ENCODE peak calls at places on chromosomes 6 and 20, in eight cellular contexts. V is AG04450; J is endothelial cell; G is astrocyte of the spinal cord; S is CD4-positive, alpha-beta T cell; E is OCI-LY7; X is HFFc6; H is fibroblast of lung. D is an unnamed sample.

GRCh38 chr6:111872521-111873177 is 603 bp downstream of the FYN start:
- DNase-seq in V (no peak), J (no peak), G (peak; percentile 66), S (peak; percentile 70), E (peak; percentile 52), X (peak; percentile 9), H (peak; percentile 25), D (peak; percentile 81)

GRCh38 chr20:34171640-34172039 is 59.6 kb upstream of the EIF2S2 start:
- DNase-seq in V (no peak), J (no peak), G (no peak), S (no peak), E (no peak), X (no peak), H (no peak), D (no peak)

GRCh38 chr20:46767127-46767761 is 57.8 kb downstream of the SLC2A10 start:
- DNase-seq in V (no peak), J (peak; percentile 53), G (no peak), S (no peak), E (peak; percentile 62), X (peak; percentile 21), H (peak; percentile 13), D (peak; percentile 24)

GRCh38 chr20:45810191-45810590 is 2.3 kb upstream of the UBE2C start:
- DNase-seq in V (no peak), J (no peak), G (no peak), S (no peak), E (no peak), X (no peak), H (no peak), D (no peak)

GRCh38 chr20:13533946-13534345 is 104.8 kb downstream of the TASP1 start:
- DNase-seq in V (no peak), J (no peak), G (peak; percentile 23), S (no peak), E (no peak), X (no peak), H (peak; percentile 46), D (no peak)

GRCh38 chr20:26209171-26209941 is 512.7 kb upstream of the ZNF337 start:
- DNase-seq in V (no peak), J (peak; percentile 22), G (no peak), S (peak; percentile 10), E (no peak), X (no peak), H (peak; percentile 28), D (peak; percentile 3)

GRCh38 chr20:37081717-37082289 is 14.0 kb downstream of the RBL1 start:
- DNase-seq in V (no peak), J (peak; percentile 27), G (no peak), S (peak; percentile 46), E (no peak), X (no peak), H (no peak), D (peak; percentile 36)

GRCh38 chr20:23412026-23412425 is 9.3 kb downstream of the NAPB start:
- DNase-seq in V (no peak), J (no peak), G (no peak), S (no peak), E (no peak), X (no peak), H (no peak), D (no peak)

GRCh38 chr20:61727761-61728160 is 337.9 kb downstream of the TAF4 start:
- DNase-seq in V (no peak), J (no peak), G (no peak), S (no peak), E (no peak), X (no peak), H (no peak), D (no peak)

GRCh38 chr6:40999498-41000070 is 39.4 kb downstream of the UNC5CL start:
- DNase-seq in V (no peak), J (peak; percentile 66), G (peak; percentile 31), S (no peak), E (peak; percentile 55), X (peak; percentile 13), H (peak; percentile 40), D (peak; percentile 31)
- TF ChIP-seq CTCF in V (peak; percentile 54), J (no peak), G (peak; percentile 41), S (no peak), E (peak; percentile 68), X (peak; percentile 47), H (peak; percentile 48), D (no peak)

GRCh38 chr6:27812078-27812804 is 100.0 kb downstream of the OR2B2 start:
- DNase-seq in V (no peak), J (no peak), G (no peak), S (no peak), E (peak; percentile 62), X (no peak), H (no peak), D (no peak)

GRCh38 chr6:27810768-27811298 is 101.4 kb downstream of the OR2B2 start:
- DNase-seq in V (no peak), J (no peak), G (no peak), S (no peak), E (peak; percentile 80), X (no peak), H (no peak), D (peak; percentile 56)

GRCh38 chr6:27811383-27811782 is 100.8 kb downstream of the OR2B2 start:
- DNase-seq in V (no peak), J (no peak), G (peak; percentile 4), S (no peak), E (peak; percentile 72), X (no peak), H (no peak), D (no peak)

GRCh38 chr6:27809067-27809938 is 102.9 kb downstream of the OR2B2 start:
- DNase-seq in V (no peak), J (no peak), G (no peak), S (no peak), E (peak; percentile 65), X (no peak), H (no peak), D (no peak)

DNA sequence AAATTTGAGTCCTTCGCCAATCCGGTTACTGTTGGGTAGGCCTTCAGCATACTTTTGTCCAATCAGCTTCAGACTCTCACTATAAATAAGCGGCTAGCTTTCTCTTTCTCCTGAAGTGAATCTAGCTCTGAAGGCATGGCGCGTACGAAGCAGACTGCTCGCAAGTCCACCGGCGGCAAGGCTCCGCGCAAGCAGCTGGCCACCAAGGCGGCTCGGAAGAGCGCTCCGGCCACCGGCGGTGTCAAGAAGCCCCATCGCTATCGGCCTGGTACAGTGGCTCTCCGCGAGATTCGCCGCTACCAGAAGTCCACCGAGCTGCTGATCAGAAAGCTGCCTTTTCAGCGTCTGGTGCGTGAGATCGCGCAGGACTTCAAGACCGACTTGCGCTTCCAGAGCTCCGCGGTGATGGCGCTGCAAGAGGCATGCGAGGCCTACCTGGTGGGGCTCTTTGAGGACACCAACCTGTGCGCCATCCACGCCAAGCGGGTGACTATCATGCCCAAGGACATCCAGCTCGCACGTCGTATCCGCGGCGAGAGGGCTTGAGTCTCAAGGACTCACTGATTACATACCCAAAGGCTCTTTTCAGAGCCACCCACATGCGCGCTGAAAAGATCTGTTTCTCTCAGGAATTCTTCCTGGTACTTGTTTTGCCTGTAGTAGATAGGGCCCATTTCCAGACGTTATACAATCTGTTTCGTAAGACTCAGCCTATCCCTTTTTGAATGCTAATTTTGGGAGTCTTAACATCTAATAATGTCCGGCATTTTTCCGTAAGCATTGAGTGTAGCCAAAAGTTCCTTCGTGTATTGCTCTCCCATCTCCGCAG is 102.0 kb downstream of the OR2B2 start:
- DNase-seq in V (peak; percentile 95), J (peak; percentile 56), G (peak; percentile 98), S (peak; percentile 64), E (peak; percentile 96), X (peak; percentile 98), H (peak; percentile 97), D (peak; percentile 78)
- TF ChIP-seq CTCF in V (peak; percentile 24), J (no peak), G (peak; percentile 10), S (no peak), E (peak; percentile 12), X (peak; percentile 26), H (peak; percentile 16), D (no peak)

GRCh38 chr20:10231290-10231689 is 12.7 kb downstream of the SNAP25 start:
- DNase-seq in V (no peak), J (no peak), G (no peak), S (no peak), E (no peak), X (no peak), H (no peak), D (no peak)

GRCh38 chr20:10221022-10221421 is 2.4 kb downstream of the SNAP25 start:
- DNase-seq in V (no peak), J (no peak), G (no peak), S (no peak), E (no peak), X (no peak), H (no peak), D (no peak)

GRCh38 chr20:10219993-10220750 is 1.5 kb downstream of the SNAP25 start:
- DNase-seq in V (no peak), J (no peak), G (no peak), S (no peak), E (no peak), X (no peak), H (no peak), D (no peak)

GRCh38 chr20:10228330-10228729 is 9.7 kb downstream of the SNAP25 start:
- DNase-seq in V (no peak), J (no peak), G (no peak), S (no peak), E (no peak), X (no peak), H (no peak), D (no peak)

DNA sequence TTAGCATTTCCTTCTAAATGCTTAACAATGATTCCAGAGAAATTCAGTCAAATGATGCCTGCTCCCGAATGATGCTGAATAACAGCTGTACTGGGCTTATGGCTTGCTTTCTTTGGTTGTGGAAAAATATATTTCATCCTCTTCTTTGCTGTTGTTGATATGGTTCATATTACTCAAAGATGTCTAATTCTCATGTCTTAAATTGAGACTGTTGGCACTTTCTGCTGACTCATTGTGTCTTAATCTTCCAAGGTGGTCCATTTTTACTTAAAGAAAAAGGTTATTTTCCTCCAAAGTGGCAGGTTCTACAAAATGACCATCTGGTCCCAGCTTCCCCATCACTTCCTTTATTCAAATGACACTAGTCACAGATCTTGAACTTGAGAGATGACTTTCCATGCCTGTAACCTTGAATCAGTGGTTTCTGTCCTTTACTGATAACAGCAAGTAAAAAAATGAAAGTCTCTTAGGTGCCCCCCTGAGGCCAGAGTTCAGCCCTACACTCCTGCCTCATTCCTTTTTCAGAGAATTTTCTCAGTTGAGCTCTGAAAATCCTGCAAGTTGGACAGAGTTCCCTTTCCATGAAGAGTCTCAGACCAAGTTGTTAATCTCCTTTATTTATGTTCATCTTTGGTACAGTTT is 6.9 kb downstream of the SNAP25 start:
- DNase-seq in V (no peak), J (peak; percentile 11), G (no peak), S (no peak), E (peak; percentile 5), X (no peak), H (no peak), D (no peak)
- TF ChIP-seq CTCF in V (peak; percentile 41), J (peak; percentile 51), G (peak; percentile 37), S (no peak), E (peak; percentile 64), X (peak; percentile 27), H (peak; percentile 36), D (no peak)

DNA sequence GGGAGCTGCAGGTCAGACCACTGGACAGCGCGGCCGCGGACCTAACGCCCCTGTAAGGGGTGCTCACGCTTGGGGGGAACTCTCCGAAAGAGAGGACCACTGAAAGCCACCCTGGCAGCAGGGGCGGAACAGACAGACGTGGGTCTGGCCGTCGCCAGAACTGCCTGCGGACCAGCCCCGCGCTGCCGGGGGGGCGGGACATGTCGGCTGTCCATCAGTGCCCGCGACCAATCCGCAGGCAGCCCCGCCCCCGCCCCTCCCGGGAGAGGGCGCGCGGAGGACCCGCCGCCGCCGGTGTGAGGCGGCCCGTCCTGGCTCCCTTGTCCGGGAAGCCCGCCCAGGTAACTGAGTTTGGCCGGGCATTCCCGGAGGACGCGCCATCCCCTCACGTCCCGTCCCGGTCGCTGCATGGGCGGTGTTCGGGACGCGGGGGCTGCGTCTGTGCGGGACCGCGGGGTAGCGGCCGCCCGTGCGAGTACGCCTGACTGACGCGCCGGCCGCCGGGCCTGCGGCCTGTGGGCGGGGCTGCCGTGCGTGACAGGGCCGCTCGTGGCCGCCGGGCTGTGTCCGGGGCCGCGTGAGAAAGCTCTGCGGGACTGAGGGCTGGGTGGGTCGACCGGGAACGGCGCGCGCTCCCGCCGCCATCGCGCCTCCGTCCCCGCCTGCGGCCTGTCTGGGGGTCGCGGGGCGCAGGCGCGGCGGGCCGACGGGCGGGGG is 490 bp upstream of the PLCG1 start:
- DNase-seq in V (peak; percentile 32), J (peak; percentile 91), G (peak; percentile 87), S (peak; percentile 83), E (peak; percentile 88), X (peak; percentile 49), H (peak; percentile 80), D (peak; percentile 90)
- TF ChIP-seq CTCF in V (no peak), J (no peak), G (no peak), S (no peak), E (no peak), X (no peak), H (no peak), D (no peak)